ENCODE peak calls at places on chromosomes 4 and X, in four cellular contexts. One of them, this sample, is unnamed.

GRCh38 chrX:108735087-108735679 is 1.2 kb downstream of the IRS4 start:
- DNase-seq in lung microvascular endothelial cell: peak
- DNase-seq in germinal center: no peak
- DNase-seq in T-helper 22 cell: no peak
- DNase-seq in this sample: no peak

GRCh38 chr4:150789864-150790263 is 207.9 kb downstream of the MAB21L2 start:
- DNase-seq in T-helper 22 cell: no peak
- DNase-seq in lung microvascular endothelial cell: peak
- DNase-seq in germinal center: no peak
- DNase-seq in this sample: no peak

GRCh38 chr4:2822461-2823300 is 21.0 kb upstream of the ADD1 start:
- DNase-seq in germinal center: no peak
- DNase-seq in lung microvascular endothelial cell: no peak
- DNase-seq in T-helper 22 cell: no peak
- DNase-seq in this sample: no peak

GRCh38 chr4:106502106-106502699 is 133.6 kb upstream of the GIMD1 start:
- DNase-seq in T-helper 22 cell: no peak
- DNase-seq in germinal center: peak
- DNase-seq in lung microvascular endothelial cell: peak
- DNase-seq in this sample: no peak

GRCh38 chrX:134736351-134736750 is 78.1 kb upstream of the PLAC1 start:
- DNase-seq in lung microvascular endothelial cell: no peak
- DNase-seq in T-helper 22 cell: no peak
- DNase-seq in germinal center: no peak
- DNase-seq in this sample: no peak

GRCh38 chr4:173521474-173522159 is 8.4 kb downstream of the HAND2 start:
- DNase-seq in T-helper 22 cell: no peak
- DNase-seq in germinal center: no peak
- DNase-seq in lung microvascular endothelial cell: no peak
- DNase-seq in this sample: no peak

GRCh38 chrX:12993823-12994222 is 18.9 kb downstream of the TMSB4X start:
- DNase-seq in germinal center: no peak
- DNase-seq in lung microvascular endothelial cell: no peak
- DNase-seq in T-helper 22 cell: no peak
- DNase-seq in this sample: no peak

GRCh38 chr4:99219479-99219878 is 433 bp upstream of the ADH6 start:
- DNase-seq in germinal center: no peak
- DNase-seq in lung microvascular endothelial cell: no peak
- DNase-seq in T-helper 22 cell: no peak
- DNase-seq in this sample: no peak

GRCh38 chrX:109294097-109294815 is 187.6 kb downstream of the GUCY2F start:
- DNase-seq in T-helper 22 cell: no peak
- DNase-seq in lung microvascular endothelial cell: no peak
- DNase-seq in germinal center: no peak
- DNase-seq in this sample: no peak

GRCh38 chr4:47122592-47123291 is 91.4 kb downstream of the GABRB1 start:
- DNase-seq in germinal center: peak
- DNase-seq in lung microvascular endothelial cell: peak
- DNase-seq in T-helper 22 cell: no peak
- DNase-seq in this sample: peak

GRCh38 chrX:153438522-153438921 is 7.3 kb downstream of the TREX2 start:
- DNase-seq in lung microvascular endothelial cell: peak
- DNase-seq in germinal center: no peak
- DNase-seq in T-helper 22 cell: no peak
- DNase-seq in this sample: no peak

GRCh38 chr4:86450189-86450588 is 90.3 kb upstream of the MAPK10 start:
- DNase-seq in T-helper 22 cell: no peak
- DNase-seq in germinal center: no peak
- DNase-seq in lung microvascular endothelial cell: no peak
- DNase-seq in this sample: no peak

GRCh38 chr4:19844436-19844835 is 407.3 kb upstream of the SLIT2 start:
- DNase-seq in lung microvascular endothelial cell: no peak
- DNase-seq in T-helper 22 cell: no peak
- DNase-seq in germinal center: no peak
- DNase-seq in this sample: no peak

GRCh38 chr4:83686166-83686565 is 150.3 kb downstream of the GPAT3 start:
- DNase-seq in lung microvascular endothelial cell: peak
- DNase-seq in T-helper 22 cell: no peak
- DNase-seq in germinal center: no peak
- DNase-seq in this sample: no peak

GRCh38 chr4:176034498-176034897 is 31.1 kb upstream of the WDR17 start:
- DNase-seq in germinal center: no peak
- DNase-seq in T-helper 22 cell: no peak
- DNase-seq in lung microvascular endothelial cell: peak
- DNase-seq in this sample: no peak

GRCh38 chr4:84917087-84917821 is 49.2 kb downstream of the WDFY3 start:
- DNase-seq in lung microvascular endothelial cell: peak
- DNase-seq in germinal center: no peak
- DNase-seq in T-helper 22 cell: no peak
- DNase-seq in this sample: no peak

GRCh38 chr4:10273030-10273429 is 156.4 kb upstream of the WDR1 start:
- DNase-seq in lung microvascular endothelial cell: no peak
- DNase-seq in germinal center: no peak
- DNase-seq in T-helper 22 cell: no peak
- DNase-seq in this sample: no peak

GRCh38 chr4:1044469-1045192 is 33.2 kb downstream of the FGFRL1 start:
- DNase-seq in T-helper 22 cell: no peak
- DNase-seq in lung microvascular endothelial cell: no peak
- DNase-seq in germinal center: no peak
- DNase-seq in this sample: no peak

GRCh38 chr4:6695660-6696581 is 2.2 kb downstream of the S100P start:
- DNase-seq in T-helper 22 cell: peak
- DNase-seq in germinal center: no peak
- DNase-seq in lung microvascular endothelial cell: peak
- DNase-seq in this sample: no peak

GRCh38 chr4:93791570-93792195 is 36.9 kb upstream of the ATOH1 start:
- DNase-seq in germinal center: peak
- DNase-seq in lung microvascular endothelial cell: peak
- DNase-seq in T-helper 22 cell: no peak
- DNase-seq in this sample: peak

GRCh38 chr4:87073187-87073569 is 138.4 kb downstream of the AFF1 start:
- DNase-seq in lung microvascular endothelial cell: no peak
- DNase-seq in T-helper 22 cell: no peak
- DNase-seq in germinal center: no peak
- DNase-seq in this sample: no peak

GRCh38 chr4:151029537-151029936 is 14.5 kb upstream of the LRBA start:
- DNase-seq in germinal center: no peak
- DNase-seq in T-helper 22 cell: no peak
- DNase-seq in lung microvascular endothelial cell: no peak
- DNase-seq in this sample: no peak

GRCh38 chr4:42729505-42730237 is 72.8 kb upstream of the ATP8A1 start:
- DNase-seq in germinal center: no peak
- DNase-seq in T-helper 22 cell: no peak
- DNase-seq in lung microvascular endothelial cell: no peak
- DNase-seq in this sample: no peak

GRCh38 chr4:164379694-164380093 is 374.2 kb upstream of the SMIM31 start:
- DNase-seq in germinal center: no peak
- DNase-seq in T-helper 22 cell: no peak
- DNase-seq in lung microvascular endothelial cell: no peak
- DNase-seq in this sample: no peak

GRCh38 chrX:129939986-129940385 is 34.0 kb downstream of the UTP14A start:
- DNase-seq in lung microvascular endothelial cell: no peak
- DNase-seq in germinal center: no peak
- DNase-seq in T-helper 22 cell: no peak
- DNase-seq in this sample: no peak

GRCh38 chr4:95472538-95472937 is 76.2 kb downstream of the UNC5C start:
- DNase-seq in lung microvascular endothelial cell: no peak
- DNase-seq in T-helper 22 cell: no peak
- DNase-seq in germinal center: no peak
- DNase-seq in this sample: no peak